ENCODE peak calls at places on chromosomes 2 and 18, in six cellular contexts. L is sigmoid colon, V is GM12878, C is transverse colon, Q is stomach, W is Panc1. O is an unnamed sample.

GRCh38 chr2:168295051-168295450 is 47.7 kb upstream of the STK39 start:
- DNase-seq in L (no peak), V (no peak), C (no peak), Q (no peak), W (no peak), O (no peak)

GRCh38 chr18:2978208-2978607 is 34.7 kb downstream of the LPIN2 start:
- DNase-seq in L (no peak), V (no peak), C (no peak), Q (no peak), W (no peak), O (no peak)

GRCh38 chr2:159072795-159073194 is 104.4 kb downstream of the TANC1 start:
- DNase-seq in L (no peak), V (no peak), C (no peak), Q (no peak), W (no peak), O (peak; percentile 72)

GRCh38 chr18:45951021-45951714 is 16.0 kb downstream of the EPG5 start:
- DNase-seq in L (no peak), V (no peak), C (no peak), Q (no peak), W (no peak), O (peak; percentile 24)

GRCh38 chr2:133498615-133499585 is 69.4 kb downstream of the NCKAP5 start:
- DNase-seq in L (no peak), V (peak; percentile 72), C (peak; percentile 21), Q (no peak), W (no peak), O (no peak)

GRCh38 chr2:176399199-176399598 is 130.0 kb downstream of the MTX2 start:
- DNase-seq in L (no peak), V (no peak), C (no peak), Q (no peak), W (no peak), O (no peak)

GRCh38 chr18:10054366-10054765 is 140.6 kb downstream of the VAPA start:
- DNase-seq in L (no peak), V (no peak), C (no peak), Q (no peak), W (no peak), O (no peak)

GRCh38 chr2:68769586-68770270 is 35.1 kb downstream of the ARHGAP25 start:
- DNase-seq in L (no peak), V (no peak), C (no peak), Q (no peak), W (no peak), O (no peak)

GRCh38 chr2:162839419-162839818 is 852 bp upstream of the KCNH7 start:
- DNase-seq in L (no peak), V (no peak), C (no peak), Q (no peak), W (no peak), O (no peak)

GRCh38 chr2:114550364-114550763 is 107.9 kb downstream of the DPP10 start:
- DNase-seq in L (no peak), V (no peak), C (peak; percentile 31), Q (no peak), W (no peak), O (no peak)

GRCh38 chr18:70075906-70076305 is 128.2 kb upstream of the CD226 start:
- DNase-seq in L (no peak), V (no peak), C (no peak), Q (no peak), W (no peak), O (no peak)
- TF ChIP-seq CTCF in L (no peak), V (no peak), C (no peak), Q (peak; percentile 8), W (no peak), O (no peak)

GRCh38 chr18:31040982-31041345 is 1.6 kb downstream of the DSC3 start:
- DNase-seq in L (no peak), V (no peak), C (no peak), Q (no peak), W (no peak), O (no peak)
- TF ChIP-seq POLR2AphosphoS5 in L (no peak), V (no peak), C (no peak), Q (no peak), W (no peak), O (no peak)

GRCh38 chr18:54946149-54946581 is 13.1 kb downstream of the CCDC68 start:
- DNase-seq in L (no peak), V (peak; percentile 8), C (peak; percentile 83), Q (peak; percentile 75), W (no peak), O (peak; percentile 76)
- TF ChIP-seq CTCF in L (no peak), V (no peak), C (no peak), Q (no peak), W (no peak), O (no peak)

GRCh38 chr2:85575739-85576138 is 1.6 kb upstream of the VAMP8 start:
- DNase-seq in L (no peak), V (no peak), C (no peak), Q (no peak), W (no peak), O (no peak)

GRCh38 chr2:85578243-85579180 is 1.1 kb downstream of the VAMP8 start:
- DNase-seq in L (peak; percentile 80), V (no peak), C (peak; percentile 62), Q (peak; percentile 63), W (no peak), O (no peak)

GRCh38 chr2:85579266-85579935 is 2.0 kb downstream of the VAMP8 start:
- DNase-seq in L (no peak), V (no peak), C (no peak), Q (no peak), W (no peak), O (no peak)

GRCh38 chr2:85577063-85577385 is 362 bp upstream of the VAMP8 start:
- DNase-seq in L (no peak), V (no peak), C (no peak), Q (no peak), W (no peak), O (no peak)

GRCh38 chr2:85577386-85578242 is at the start of gene VAMP8:
- DNase-seq in L (no peak), V (no peak), C (peak; percentile 91), Q (peak; percentile 87), W (no peak), O (peak; percentile 37)
- TF ChIP-seq POLR2AphosphoS5 in L (no peak), V (peak; percentile 44), C (no peak), Q (peak; percentile 34), W (peak; percentile 27), O (no peak)

O was measured in endothelial cell of umbilical vein.